ENCODE peak calls at places on chromosomes 16 and 17, in four cellular contexts. E, Z, O and X are unnamed samples. For H3K9me3, the result is how much of the 10 kb centered on the place peaks cover.

GRCh38 chr17:78349831-78350631 is 9.8 kb downstream of the SOCS3 start:
- DNase-seq in E (no peak), Z (no peak), O (no peak), X (no peak)

GRCh38 chr17:42682400-42683384 is at the start of gene CNTNAP1:
- DNase-seq in E (peak), Z (peak), O (peak), X (no peak)

GRCh38 chr17:76528528-76529223 is 8.8 kb downstream of the CYGB start:
- DNase-seq in E (no peak), Z (no peak), O (peak), X (no peak)

GRCh38 chr17:64059756-64060155 is 39.3 kb upstream of the ICAM2 start:
- DNase-seq in E (no peak), Z (no peak), O (no peak), X (no peak)

GRCh38 chr17:50708050-50709000 is 611 bp upstream of the ANKRD40 start:
- DNase-seq in E (peak), Z (no peak), O (no peak), X (no peak)

GRCh38 chr17:32627233-32628008 is 140.6 kb downstream of the CDK5R1 start:
- DNase-seq in E (peak), Z (no peak), O (no peak), X (no peak)

GRCh38 chr16:11914759-11915643 is 755 bp downstream of the GSPT1 start:
- DNase-seq in E (peak), Z (peak), O (peak), X (no peak)

GRCh38 chr17:58247511-58248363 is 9.4 kb downstream of the LPO start:
- DNase-seq in E (no peak), Z (no peak), O (no peak), X (no peak)

GRCh38 chr17:41910701-41911391 is 7.9 kb downstream of the ACLY start:
- DNase-seq in E (peak), Z (no peak), O (no peak), X (no peak)

GRCh38 chr17:31388770-31389672 is 2.5 kb upstream of the RAB11FIP4 start:
- DNase-seq in E (peak), Z (no peak), O (peak), X (no peak)

GRCh38 chr17:309361-309888 is 43.2 kb downstream of the RPH3AL start:
- DNase-seq in E (peak), Z (peak), O (no peak), X (no peak)

GRCh38 chr17:66373944-66374817 is 71.8 kb downstream of the PRKCA start:
- DNase-seq in E (no peak), Z (no peak), O (peak), X (no peak)

GRCh38 chr16:3725291-3725690 is 8.0 kb upstream of the TRAP1 start:
- DNase-seq in E (no peak), Z (no peak), O (no peak), X (no peak)

GRCh38 chr16:52557236-52557635 is 10.3 kb upstream of the TOX3 start:
- DNase-seq in E (no peak), Z (no peak), O (no peak), X (no peak)

GRCh38 chr17:63685021-63685420 is 14.9 kb downstream of the LIMD2 start:
- DNase-seq in E (no peak), Z (no peak), O (no peak), X (no peak)

GRCh38 chr17:78013683-78014467 is 55.4 kb downstream of the TNRC6C start:
- DNase-seq in E (peak), Z (no peak), O (no peak), X (peak)

GRCh38 chr17:26807024-26807423 is 486.9 kb upstream of the WSB1 start:
- DNase-seq in E (no peak), Z (no peak), O (no peak), X (no peak)
- H3K9me3 ChIP-seq in E (under half), Z (under half), O (under half), X (under half)

DNA sequence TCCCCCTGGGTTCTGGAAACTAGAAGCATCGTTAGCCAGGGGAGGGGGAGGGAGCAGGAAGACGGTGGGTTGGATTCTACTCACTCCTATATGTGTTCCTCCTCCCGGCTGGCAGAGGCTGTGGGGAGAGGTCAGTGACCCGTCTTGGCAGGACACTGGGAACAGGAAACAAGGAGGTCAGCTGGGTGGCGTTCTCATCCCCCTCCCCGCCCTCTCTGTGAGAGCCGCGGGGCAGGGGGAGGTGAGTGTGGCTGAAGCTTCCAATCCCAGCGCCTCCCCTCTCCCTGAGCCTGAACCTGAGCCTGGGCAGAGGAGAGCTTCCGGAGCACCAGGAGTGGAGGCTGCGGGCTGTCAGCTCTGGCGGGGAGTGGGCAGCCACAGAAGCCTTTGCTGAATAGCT is 12.5 kb downstream of the GPRC5C start:
- DNase-seq in E (no peak), Z (peak), O (peak), X (no peak)
- H3K27ac ChIP-seq in E (no peak), Z (peak), O (peak), X (peak)

DNA sequence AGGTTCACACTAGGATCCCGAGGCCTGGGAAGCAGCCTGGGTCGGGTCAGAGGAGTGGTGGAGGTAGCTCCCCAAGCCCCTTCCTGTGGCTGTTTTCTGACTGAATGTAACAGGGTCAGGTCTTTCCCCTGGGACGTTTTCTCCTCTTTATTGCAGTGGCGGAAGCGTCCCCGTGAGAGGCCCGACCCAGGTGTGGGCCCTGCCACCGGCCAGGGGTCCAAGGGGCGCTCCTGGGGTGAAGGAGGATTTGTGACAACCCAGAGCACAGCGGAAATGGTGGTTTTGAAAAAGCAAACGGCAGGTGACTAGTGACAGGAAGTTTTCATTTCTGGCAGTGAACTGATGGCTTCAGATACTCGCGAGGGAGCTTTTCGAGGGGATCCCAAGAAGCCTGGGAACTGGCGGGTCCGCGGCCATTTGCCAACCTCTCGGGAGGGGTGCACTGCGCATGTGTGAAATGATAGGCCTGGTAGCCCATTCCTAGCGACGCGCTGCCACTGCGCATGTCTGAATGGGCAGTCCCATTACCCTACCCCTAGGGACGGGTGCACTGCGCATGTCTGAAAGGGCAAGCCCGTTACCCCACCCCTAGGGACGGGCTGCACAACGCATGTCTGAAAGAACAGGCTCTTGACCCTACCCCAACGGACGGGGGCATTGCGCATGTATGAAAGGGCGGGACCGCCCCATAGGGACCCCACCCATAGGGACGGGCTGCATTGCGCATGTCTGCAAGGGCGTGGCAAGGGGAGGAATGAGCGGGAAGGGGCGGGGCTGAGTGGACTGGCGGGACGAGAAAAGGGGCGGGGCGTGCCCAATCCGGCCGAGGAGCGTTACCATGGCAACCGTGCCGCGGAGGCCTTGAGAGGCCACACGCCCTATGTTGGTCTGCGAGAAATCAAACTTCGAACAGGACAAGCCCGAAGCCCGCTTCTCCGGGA is 1747.9 kb downstream of the TP53TG3F start:
- DNase-seq in E (no peak), Z (peak), O (no peak), X (no peak)
- H3K9me3 ChIP-seq in E (under half), Z (under half), O (under half), X (under half)

DNA sequence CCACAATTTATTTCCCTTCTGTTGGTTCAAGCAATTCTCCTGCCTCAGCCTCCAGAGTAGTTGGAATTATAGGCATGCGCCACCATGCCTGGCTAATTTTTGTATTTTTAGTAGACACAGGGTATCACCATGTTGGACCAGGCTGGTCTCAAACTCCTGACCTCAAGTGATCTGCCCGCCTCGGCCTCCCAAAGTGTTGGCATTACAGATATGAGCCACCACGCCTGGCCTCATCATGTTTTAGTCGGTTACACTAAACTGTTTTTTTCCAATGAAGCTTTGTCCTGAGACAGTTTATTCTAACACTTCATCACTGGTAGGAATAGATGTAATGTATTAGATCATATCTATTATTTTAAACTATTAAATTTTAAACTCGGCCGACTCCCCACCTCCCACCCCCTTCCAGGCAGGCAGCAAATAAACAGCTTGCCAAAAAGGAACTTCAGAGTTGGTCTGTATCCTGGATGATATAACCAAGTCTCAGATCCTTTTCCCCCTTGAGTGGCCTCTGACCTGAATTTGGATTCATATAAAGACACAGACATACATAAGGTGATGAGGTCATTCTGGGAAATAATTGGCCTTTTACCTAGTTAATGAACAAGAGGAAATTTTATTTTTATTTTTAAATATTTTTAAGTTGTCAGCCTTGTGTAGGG is 18.4 kb upstream of the CORO6 start:
- DNase-seq in E (no peak), Z (no peak), O (no peak), X (no peak)
- H3K27ac ChIP-seq in E (no peak), Z (peak), O (peak), X (peak)

GRCh38 chr16:31780342-31780741 is 93.3 kb upstream of the ZNF267 start:
- DNase-seq in E (no peak), Z (no peak), O (no peak), X (no peak)
- H3K9me3 ChIP-seq in E (under half), Z (half or more), O (half or more), X (half or more)

DNA sequence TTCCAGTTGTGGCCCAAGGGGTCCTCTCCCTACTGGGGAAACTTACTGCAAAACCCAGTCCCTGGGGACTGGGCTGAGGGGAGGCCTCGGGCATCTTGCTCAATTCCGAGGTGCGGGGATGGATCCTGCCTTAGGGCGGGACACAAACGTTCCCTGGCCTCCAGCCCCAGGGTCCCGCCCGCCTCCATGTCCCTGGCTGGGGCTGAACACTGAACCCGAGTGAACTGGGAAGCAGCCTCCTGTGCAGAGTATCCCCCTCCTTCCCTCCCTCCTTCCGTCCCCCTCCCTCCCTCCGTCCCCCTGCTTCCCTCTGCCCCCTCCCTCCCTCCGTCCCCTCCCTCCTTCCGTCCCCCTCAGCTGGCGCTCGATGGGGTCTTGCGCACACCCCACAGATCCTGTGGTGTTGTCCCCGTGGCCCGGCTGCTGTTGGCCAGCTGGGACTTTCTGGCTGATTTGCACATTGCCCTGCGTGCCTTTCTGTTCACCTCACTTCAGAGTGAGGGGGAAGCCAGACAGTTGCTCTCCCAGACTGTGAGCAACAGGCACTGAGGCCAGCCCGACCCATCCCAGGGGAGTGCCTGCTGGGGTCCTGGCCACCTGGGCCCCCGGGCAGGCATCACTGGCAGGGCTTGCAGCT is 5.5 kb downstream of the TRAF7 start:
- DNase-seq in E (no peak), Z (no peak), O (peak), X (no peak)
- H3K27ac ChIP-seq in E (no peak), Z (peak), O (peak), X (peak)